ENCODE peak calls at places on chromosomes 7 and 10, in seven cellular contexts. W is PC-9, R is Caco-2, N is psoas muscle, H is heart right ventricle, M is K562, Y is left lung. D is an unnamed sample.

GRCh38 chr7:25167262-25167843 is 42.3 kb upstream of the CYCS start:
- DNase-seq in R (no peak), W (no peak), N (no peak), H (no peak), Y (no peak), M (no peak), D (no peak)

GRCh38 chr7:79453266-79453557 is 255 bp downstream of the MAGI2 start:
- DNase-seq in M (no peak), N (no peak), R (no peak), W (no peak), Y (no peak), H (no peak), D (no peak)

GRCh38 chr10:4109469-4109868 is 324.5 kb upstream of the KLF6 start:
- DNase-seq in N (no peak), M (no peak), W (no peak), Y (no peak), H (no peak), R (no peak), D (no peak)

GRCh38 chr7:140383954-140384713 is 14.2 kb downstream of the SLC37A3 start:
- DNase-seq in H (no peak), R (no peak), W (no peak), Y (no peak), M (no peak), N (no peak), D (no peak)

GRCh38 chr10:120455004-120455403 is 2.0 kb upstream of the PLPP4 start:
- DNase-seq in N (no peak), H (no peak), M (no peak), W (no peak), R (no peak), Y (no peak), D (no peak)

GRCh38 chr7:28296571-28297483 is 115.5 kb upstream of the CREB5 start:
- DNase-seq in N (no peak), R (peak), W (no peak), Y (no peak), M (peak), H (peak), D (no peak)

GRCh38 chr10:15712903-15713302 is 6.8 kb downstream of the ITGA8 start:
- DNase-seq in R (no peak), H (no peak), M (no peak), Y (no peak), N (no peak), W (no peak), D (no peak)

GRCh38 chr10:970311-971149 is 17.7 kb upstream of the GTPBP4 start:
- DNase-seq in R (peak), M (no peak), H (no peak), N (peak), W (peak), Y (no peak), D (no peak)

GRCh38 chr10:63553031-63553430 is 31.8 kb downstream of the REEP3 start:
- DNase-seq in M (no peak), R (no peak), Y (no peak), W (peak), N (no peak), H (no peak), D (no peak)

GRCh38 chr7:66276363-66276762 is 71.2 kb downstream of the TPST1 start:
- DNase-seq in W (no peak), R (no peak), M (no peak), N (no peak), H (no peak), Y (no peak), D (no peak)

GRCh38 chr7:98881561-98882315 is 3.4 kb downstream of the TRRAP start:
- DNase-seq in W (no peak), N (no peak), R (no peak), H (no peak), Y (no peak), M (no peak), D (no peak)

GRCh38 chr10:89458760-89459159 is 44.4 kb downstream of the IFIT5 start:
- DNase-seq in R (no peak), W (no peak), H (no peak), M (no peak), N (no peak), Y (no peak), D (no peak)

GRCh38 chr7:117673367-117673766 is 193.5 kb downstream of the CFTR start:
- DNase-seq in R (peak), Y (peak), M (no peak), W (no peak), H (no peak), N (no peak), D (peak)

DNA sequence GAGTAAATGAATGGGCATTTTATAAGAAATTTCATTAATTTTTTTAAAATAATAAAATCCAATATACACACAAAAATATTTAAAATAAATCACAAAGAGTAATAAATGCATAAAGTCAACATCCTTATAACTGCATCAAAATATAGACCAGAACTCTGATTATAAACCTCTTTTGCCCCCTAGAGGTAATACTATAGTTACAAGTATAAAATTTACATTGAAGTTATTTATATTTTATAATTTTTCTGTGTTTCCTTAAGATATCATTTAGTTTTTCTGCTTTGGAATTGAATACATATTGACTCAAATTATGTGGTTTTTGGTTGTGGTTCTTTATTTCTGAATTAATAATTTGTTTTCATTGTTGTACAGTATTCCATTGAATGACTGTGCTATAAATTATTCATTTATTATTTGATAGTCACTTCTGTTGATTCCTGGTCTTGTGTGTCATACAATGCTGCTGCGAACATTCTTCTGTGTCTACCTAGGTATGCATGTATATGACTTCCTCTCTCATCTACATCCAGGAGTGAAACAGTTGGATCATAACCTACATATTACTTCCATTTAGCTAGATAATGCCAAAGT is 673.6 kb downstream of the IPMK start:
- DNase-seq in W (no peak), M (no peak), N (no peak), Y (no peak), R (no peak), H (no peak), D (no peak)
- TF ChIP-seq CTCF in W (peak), M (no peak), N (no peak), Y (no peak), R (peak), H (no peak), D (peak)

GRCh38 chr10:112562122-112562521 is 115.1 kb downstream of the VTI1A start:
- DNase-seq in R (no peak), N (no peak), M (no peak), W (no peak), Y (no peak), H (no peak), D (no peak)

GRCh38 chr10:112558476-112559166 is 111.6 kb downstream of the VTI1A start:
- DNase-seq in Y (no peak), N (no peak), M (no peak), W (no peak), H (no peak), R (no peak), D (no peak)

GRCh38 chr10:112562803-112563663 is 116.0 kb downstream of the VTI1A start:
- DNase-seq in M (no peak), Y (no peak), N (no peak), R (no peak), W (no peak), H (no peak), D (no peak)

GRCh38 chr10:112557197-112557596 is 110.2 kb downstream of the VTI1A start:
- DNase-seq in N (no peak), Y (no peak), M (no peak), R (no peak), H (no peak), W (no peak), D (no peak)

DNA sequence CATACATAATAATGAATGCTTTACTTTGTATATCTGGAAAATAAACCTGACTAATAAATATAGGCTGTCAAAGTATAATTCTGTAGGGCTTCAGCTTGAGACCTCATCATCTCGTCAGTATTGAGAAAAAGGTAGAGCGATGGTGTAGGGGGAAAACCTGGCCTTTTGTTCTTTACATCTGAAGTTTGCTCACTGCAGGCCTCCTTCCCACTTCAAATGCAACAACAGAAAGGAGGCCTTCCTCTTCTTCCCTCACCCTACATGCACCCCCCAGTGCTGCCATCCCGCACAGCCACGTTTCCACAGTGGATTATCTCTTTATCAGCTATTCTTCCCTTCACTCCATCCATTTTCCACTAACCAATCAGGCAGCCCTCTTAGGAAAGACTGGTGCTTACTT is 112.3 kb downstream of the VTI1A start:
- DNase-seq in R (no peak), W (no peak), M (no peak), N (no peak), Y (no peak), H (no peak), D (no peak)
- TF ChIP-seq CTCF in R (no peak), W (no peak), M (no peak), N (no peak), Y (no peak), H (no peak), D (no peak)

GRCh38 chr10:132590094-132590751 is 52.6 kb downstream of the INPP5A start:
- DNase-seq in H (no peak), N (no peak), R (no peak), Y (no peak), W (no peak), M (no peak), D (no peak)

GRCh38 chr10:132592790-132593788 is 55.5 kb downstream of the INPP5A start:
- DNase-seq in Y (no peak), M (no peak), H (no peak), R (peak), N (no peak), W (no peak), D (no peak)

GRCh38 chr10:132589681-132590080 is 52.1 kb downstream of the INPP5A start:
- DNase-seq in H (no peak), N (no peak), W (no peak), R (no peak), Y (no peak), M (no peak), D (no peak)

GRCh38 chr10:132590752-132591121 is 53.1 kb downstream of the INPP5A start:
- DNase-seq in H (no peak), R (no peak), M (no peak), Y (no peak), W (no peak), N (no peak), D (no peak)

GRCh38 chr10:132591166-132591971 is 53.8 kb downstream of the INPP5A start:
- DNase-seq in R (peak), W (peak), H (peak), M (no peak), Y (no peak), N (peak), D (no peak)
- TF ChIP-seq CTCF in R (peak), W (no peak), H (no peak), M (no peak), Y (no peak), N (no peak), D (no peak)

DNA sequence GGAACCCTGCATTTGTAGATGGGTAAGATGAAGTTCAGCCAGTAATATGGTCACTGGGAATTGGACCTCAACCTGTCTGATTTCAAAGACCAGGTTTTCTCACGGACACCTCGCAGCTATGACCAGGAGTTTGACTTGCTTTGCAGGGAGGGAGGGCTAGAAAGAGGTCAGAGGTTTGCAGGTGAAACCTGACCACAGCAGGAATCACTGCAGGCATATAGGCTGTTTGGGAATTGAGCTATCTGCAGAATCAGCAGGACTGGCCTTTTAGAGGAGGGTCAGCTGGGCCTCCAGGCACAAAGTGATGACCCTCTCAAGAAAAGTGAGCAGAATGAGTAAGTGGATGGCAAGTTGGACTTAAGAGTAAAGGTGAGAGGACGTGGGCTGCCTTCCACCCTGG is 166.3 kb downstream of the ADRA2A start:
- DNase-seq in H (no peak), R (no peak), N (no peak), W (no peak), Y (no peak), M (no peak), D (no peak)
- TF ChIP-seq CTCF in H (no peak), R (no peak), N (no peak), W (no peak), Y (no peak), M (no peak), D (no peak)

GRCh38 chr7:142485617-142486226 is 227.9 kb upstream of the PRSS58 start:
- DNase-seq in Y (no peak), R (no peak), H (no peak), W (no peak), M (peak), N (no peak), D (no peak)
- TF ChIP-seq CTCF in Y (no peak), R (peak), H (peak), W (peak), M (peak), N (peak), D (peak)

DNA sequence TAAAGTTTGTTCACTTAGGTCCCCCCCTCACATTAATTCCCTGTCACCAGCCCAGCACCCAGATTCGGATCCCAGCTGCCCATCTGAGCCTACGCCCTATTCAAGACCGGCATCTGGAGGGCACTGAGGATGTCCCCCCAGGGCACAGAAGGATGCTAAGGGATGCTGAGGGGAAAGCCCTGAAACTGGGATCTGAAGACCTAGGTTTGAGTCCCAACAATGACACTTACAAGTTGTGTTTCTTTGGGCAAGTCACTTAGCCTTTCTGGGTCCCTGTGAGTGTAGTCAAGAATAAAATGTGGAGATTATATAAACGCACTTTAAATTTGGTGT is 3.8 kb upstream of the MARVELD1 start:
- DNase-seq in M (no peak), R (no peak), N (no peak), W (no peak), Y (no peak), H (no peak), D (no peak)
- TF ChIP-seq CTCF in M (no peak), R (no peak), N (no peak), W (no peak), Y (no peak), H (no peak), D (peak)

GRCh38 chr7:72163266-72163665 is 248.9 kb downstream of the CALN1 start:
- DNase-seq in H (no peak), N (no peak), R (no peak), Y (no peak), M (no peak), W (no peak), D (no peak)

DNA sequence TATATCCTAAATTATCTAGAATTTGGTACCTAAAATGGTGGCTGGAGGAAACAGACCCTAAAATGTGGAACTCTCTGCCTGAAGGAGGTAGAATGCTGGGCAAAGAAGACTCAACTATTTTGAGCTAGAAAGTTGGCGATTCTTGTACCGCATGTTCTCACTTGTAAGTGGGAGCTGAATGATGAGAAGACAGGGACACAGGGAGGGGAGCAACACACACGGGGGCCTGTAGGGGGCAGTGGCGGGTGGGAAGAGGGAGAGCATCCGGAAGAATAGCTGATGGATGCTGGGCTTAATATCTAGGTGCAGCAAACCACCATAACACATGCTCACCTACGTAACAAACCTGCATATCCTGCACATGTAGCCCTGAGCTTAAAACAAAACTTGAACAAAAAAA is 250.6 kb downstream of the CALN1 start:
- DNase-seq in Y (no peak), M (no peak), N (no peak), H (no peak), R (no peak), W (no peak), D (no peak)
- TF ChIP-seq CTCF in Y (no peak), M (peak), N (no peak), H (no peak), R (no peak), W (peak), D (peak)

GRCh38 chr10:121823993-121824463 is 103.8 kb downstream of the ATE1 start:
- DNase-seq in W (no peak), H (no peak), M (peak), N (no peak), R (peak), Y (no peak), D (no peak)
- TF ChIP-seq CTCF in W (peak), H (peak), M (peak), N (peak), R (peak), Y (peak), D (peak)

DNA sequence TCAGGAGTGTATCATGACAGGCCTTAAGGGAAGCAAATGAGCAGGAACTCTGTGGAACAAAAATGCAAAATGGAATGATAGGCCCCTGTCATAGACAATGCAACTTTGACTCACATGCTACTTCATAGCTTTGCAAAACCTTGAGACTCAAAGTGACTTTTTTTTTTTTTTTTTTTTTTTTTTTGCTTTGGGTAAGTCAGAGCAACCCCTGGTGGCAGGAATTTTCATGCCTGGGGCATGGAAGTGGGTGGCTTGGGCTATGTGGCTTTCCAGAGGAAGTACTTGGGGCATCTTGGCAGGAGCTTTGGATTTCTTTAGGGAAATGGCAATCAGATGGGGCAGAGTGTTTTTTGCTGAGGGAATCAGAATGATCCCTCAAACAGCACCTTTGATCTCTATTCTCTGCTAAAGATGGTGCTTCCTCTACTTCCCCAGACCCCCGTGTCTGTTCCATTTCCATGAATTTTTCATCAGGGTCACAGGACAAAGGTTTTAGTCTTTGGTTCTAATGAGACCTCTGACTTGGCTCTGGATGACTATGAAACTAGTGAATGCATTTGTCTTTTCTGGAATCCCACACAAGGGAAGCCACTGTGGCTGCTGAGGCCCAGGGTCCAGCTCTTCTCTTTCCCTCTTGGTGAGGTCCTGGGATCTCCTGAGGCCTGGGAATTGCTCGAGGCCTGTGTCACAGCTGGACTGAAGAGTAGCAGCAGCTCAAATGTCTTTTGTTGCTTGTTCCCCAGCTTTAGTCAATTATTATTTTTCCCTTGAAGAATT is 62.8 kb downstream of the TACC2 start:
- DNase-seq in H (peak), M (no peak), R (peak), Y (no peak), N (peak), W (peak), D (no peak)
- TF ChIP-seq CTCF in H (peak), M (peak), R (peak), Y (peak), N (peak), W (peak), D (peak)

GRCh38 chr7:142875456-142875855 is 10.1 kb downstream of the TRPV6 start:
- DNase-seq in R (no peak), M (no peak), W (no peak), Y (peak), N (no peak), H (no peak), D (no peak)
- TF ChIP-seq CTCF in R (no peak), M (no peak), W (no peak), Y (no peak), N (no peak), H (no peak), D (no peak)

D was measured in type B pancreatic cell.